ENCODE peak calls at places on chromosomes 16 and 17, in seven cellular contexts. M is K562, N is SK-N-SH, T is HepG2, L is HCT116, Q is H1, O is GM12878. F is an unnamed sample. For H3K27me3, the result is how much of the 10 kb centered on the place peaks cover.

GRCh38 chr16:70682239-70683145 is 3.4 kb downstream of the MTSS2 start:
- DNase-seq in M (no peak), N (no peak), T (peak), L (no peak), Q (no peak), O (no peak), F (no peak)

GRCh38 chr16:49760815-49761214 is 95.1 kb downstream of the ZNF423 start:
- DNase-seq in M (no peak), N (no peak), T (no peak), L (no peak), Q (no peak), O (no peak), F (no peak)

GRCh38 chr16:14369734-14370598 is 260.1 kb downstream of the PARN start:
- DNase-seq in M (no peak), N (no peak), T (no peak), L (no peak), Q (no peak), O (no peak), F (no peak)

GRCh38 chr16:68490829-68491575 is 42.7 kb upstream of the SMPD3 start:
- DNase-seq in M (no peak), N (no peak), T (no peak), L (peak), Q (no peak), O (no peak), F (peak)

GRCh38 chr16:24999088-24999670 is 16.0 kb downstream of the ARHGAP17 start:
- DNase-seq in M (no peak), N (no peak), T (no peak), L (no peak), Q (no peak), O (no peak), F (no peak)

GRCh38 chr17:1941241-1942065 is 83.7 kb downstream of the RTN4RL1 start:
- DNase-seq in M (no peak), N (no peak), T (no peak), L (no peak), Q (no peak), O (no peak), F (no peak)

GRCh38 chr17:2122641-2123302 is 67.9 kb downstream of the HIC1 start:
- DNase-seq in M (no peak), N (peak), T (no peak), L (no peak), Q (no peak), O (no peak), F (no peak)

GRCh38 chr17:64676763-64677162 is 14.7 kb upstream of the SMURF2 start:
- DNase-seq in M (no peak), N (no peak), T (no peak), L (no peak), Q (no peak), O (no peak), F (no peak)

GRCh38 chr17:81655378-81656117 is 794 bp downstream of the PDE6G start:
- DNase-seq in M (no peak), N (no peak), T (no peak), L (no peak), Q (no peak), O (no peak), F (no peak)

GRCh38 chr17:43880420-43880991 is 26.8 kb downstream of the MPP2 start:
- DNase-seq in M (peak), N (peak), T (peak), L (peak), Q (no peak), O (no peak), F (peak)

GRCh38 chr17:19387921-19388521 is 1.0 kb upstream of the MFAP4 start:
- DNase-seq in M (no peak), N (no peak), T (no peak), L (no peak), Q (no peak), O (no peak), F (no peak)

GRCh38 chr16:81675662-81676535 is 103.2 kb upstream of the PLCG2 start:
- DNase-seq in M (no peak), N (no peak), T (no peak), L (no peak), Q (no peak), O (no peak), F (no peak)

GRCh38 chr16:4694664-4695451 is 1.5 kb downstream of the NUDT16L1 start:
- DNase-seq in M (no peak), N (peak), T (no peak), L (no peak), Q (no peak), O (no peak), F (no peak)

DNA sequence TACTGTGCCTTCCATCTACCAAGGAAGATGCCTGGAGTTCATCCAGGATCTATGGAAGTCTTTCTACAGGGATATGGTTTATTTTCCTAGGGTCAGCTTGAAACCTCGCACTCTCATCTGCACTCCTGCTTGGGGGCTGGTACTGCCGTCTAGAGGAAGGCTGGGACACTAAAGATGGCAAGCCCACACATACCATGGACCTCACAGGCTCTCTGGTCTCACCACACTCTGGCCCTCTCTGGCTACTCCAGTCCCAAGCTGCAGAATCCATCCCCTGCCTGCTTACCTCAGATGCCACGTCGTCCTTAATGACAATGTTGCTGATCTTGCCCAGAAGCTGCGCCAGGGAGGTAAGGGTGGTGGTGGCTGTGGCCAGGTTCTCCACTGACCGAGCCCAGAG is 2.1 kb upstream of the UNC119 start:
- DNase-seq in M (no peak), N (no peak), T (no peak), L (no peak), Q (no peak), O (no peak), F (no peak)
- TF ChIP-seq SIN3A in M (no peak), N (no peak), T (no peak), L (no peak), Q (no peak), O (no peak), F (no peak)

GRCh38 chr16:76956394-76956793 is 234.6 kb upstream of the MON1B start:
- DNase-seq in M (no peak), N (no peak), T (no peak), L (no peak), Q (no peak), O (no peak), F (no peak)
- H3K27me3 ChIP-seq in M (under half), N (under half), T (under half), L (under half), Q (under half), O (under half), F (under half)

DNA sequence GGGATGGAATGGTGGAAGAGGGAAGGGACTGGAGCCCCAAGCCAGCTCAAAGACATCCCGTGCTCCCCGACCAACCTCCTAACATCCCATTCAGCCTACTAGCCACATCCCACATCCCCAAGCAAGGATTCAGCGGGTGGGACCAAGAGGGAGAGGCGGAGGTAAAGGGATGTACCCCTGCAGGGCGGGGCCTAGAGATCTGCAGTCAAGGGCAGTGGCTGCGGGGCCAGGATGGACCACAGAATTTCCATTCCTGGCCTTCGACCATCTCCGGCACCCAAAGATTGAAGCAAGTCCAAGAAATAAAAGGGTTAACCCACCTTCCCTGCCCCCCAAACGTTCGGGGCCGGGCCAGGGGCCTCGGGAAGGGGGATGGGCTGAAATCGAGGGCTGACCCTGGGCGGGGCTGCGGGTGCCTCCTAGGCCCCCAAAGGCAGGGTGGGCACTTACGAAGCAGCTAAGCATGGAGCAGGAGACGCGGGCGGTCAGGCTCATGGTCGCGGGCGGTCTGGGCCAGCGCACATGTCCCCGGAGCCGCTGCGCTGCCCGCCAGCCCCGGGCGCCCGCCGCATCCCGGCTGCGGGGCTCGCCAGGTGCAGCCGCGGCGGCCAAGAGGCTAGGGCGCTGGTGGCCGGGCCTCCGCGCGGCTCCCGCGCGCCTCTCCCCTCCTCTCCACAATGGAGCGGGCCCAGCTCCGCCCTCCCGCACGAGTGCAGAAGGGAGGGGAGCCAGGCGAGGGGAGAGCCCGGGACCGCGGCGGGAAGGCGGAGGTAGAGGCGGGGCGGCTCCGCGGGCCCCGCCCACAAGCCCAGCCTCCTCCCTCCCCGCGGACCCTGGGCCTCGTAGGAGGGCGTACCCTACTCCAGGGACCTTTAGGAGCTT is at the start of gene MTMR4:
- DNase-seq in M (peak), N (peak), T (peak), L (peak), Q (peak), O (no peak), F (no peak)
- TF ChIP-seq SIN3A in M (no peak), N (no peak), T (peak), L (no peak), Q (no peak), O (no peak), F (no peak)

DNA sequence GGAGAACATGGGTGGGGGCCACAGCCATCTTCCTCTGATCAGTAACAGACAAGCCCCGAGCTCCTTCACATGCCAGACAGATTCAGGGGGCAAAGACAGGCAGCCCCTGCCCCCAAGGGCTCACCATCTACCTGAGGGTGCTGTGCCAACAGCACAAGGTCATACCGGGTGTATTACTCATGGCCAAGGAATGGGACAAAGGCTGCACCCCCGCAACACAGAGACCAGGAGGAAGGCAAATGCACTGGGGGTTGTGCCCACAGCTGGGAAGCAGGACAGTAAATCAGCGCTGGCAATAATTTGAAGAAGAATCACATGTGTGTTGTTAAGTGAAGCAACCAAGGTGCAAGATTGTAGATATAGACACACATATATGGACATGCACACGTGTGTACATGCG is 137.1 kb downstream of the C16orf95 start:
- DNase-seq in M (no peak), N (no peak), T (no peak), L (no peak), Q (no peak), O (no peak), F (no peak)
- H3K27me3 ChIP-seq in M (half or more), N (under half), T (half or more), L (under half), Q (under half), O (under half), F (under half)

GRCh38 chr16:2586241-2586640 is 48.4 kb downstream of the PDPK1 start:
- DNase-seq in M (no peak), N (peak), T (no peak), L (no peak), Q (no peak), O (no peak), F (no peak)

GRCh38 chr16:2585651-2586081 is 47.8 kb downstream of the PDPK1 start:
- DNase-seq in M (no peak), N (no peak), T (no peak), L (no peak), Q (no peak), O (no peak), F (no peak)

GRCh38 chr16:2586901-2587480 is 49.2 kb downstream of the PDPK1 start:
- DNase-seq in M (no peak), N (no peak), T (no peak), L (no peak), Q (no peak), O (no peak), F (no peak)

GRCh38 chr16:2584742-2585650 is 47.2 kb downstream of the PDPK1 start:
- DNase-seq in M (no peak), N (no peak), T (no peak), L (no peak), Q (no peak), O (no peak), F (no peak)

DNA sequence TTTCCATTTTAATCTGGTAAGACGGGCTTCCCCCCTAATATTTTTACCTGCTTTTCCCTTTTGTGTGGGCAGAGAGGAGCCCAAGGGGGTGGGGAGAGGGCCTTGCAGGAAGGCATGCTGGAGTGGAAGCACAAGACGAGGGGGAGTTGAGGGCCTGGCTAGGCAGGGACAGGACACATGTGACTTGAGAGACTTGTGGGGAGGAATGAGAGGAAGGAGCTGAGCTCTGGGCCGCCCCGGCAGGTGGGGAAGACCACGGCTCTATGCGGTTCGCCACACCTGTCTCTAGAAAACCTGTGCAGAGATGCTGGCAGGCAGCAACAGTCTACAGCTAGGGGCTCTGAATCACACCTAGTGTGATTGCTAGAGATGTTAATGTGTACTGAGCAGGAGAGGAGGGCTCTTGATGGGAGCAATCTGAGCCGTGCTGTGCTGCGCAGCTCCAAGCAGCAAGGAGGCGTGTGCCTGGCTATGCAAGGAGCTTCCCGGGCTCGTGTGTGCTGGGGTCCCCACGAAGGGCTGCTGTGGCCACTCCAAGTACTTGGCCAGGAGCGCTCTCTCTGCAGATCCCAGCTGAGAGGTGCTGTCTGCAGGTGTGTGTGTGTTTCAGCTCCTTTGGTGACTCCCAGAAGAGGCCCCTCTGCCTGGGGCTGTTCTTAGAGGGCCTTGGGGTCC is 50.2 kb downstream of the PDPK1 start:
- DNase-seq in M (no peak), N (no peak), T (no peak), L (no peak), Q (no peak), O (no peak), F (no peak)
- TF ChIP-seq SIN3A in M (no peak), N (no peak), T (no peak), L (no peak), Q (no peak), O (no peak), F (no peak)

DNA sequence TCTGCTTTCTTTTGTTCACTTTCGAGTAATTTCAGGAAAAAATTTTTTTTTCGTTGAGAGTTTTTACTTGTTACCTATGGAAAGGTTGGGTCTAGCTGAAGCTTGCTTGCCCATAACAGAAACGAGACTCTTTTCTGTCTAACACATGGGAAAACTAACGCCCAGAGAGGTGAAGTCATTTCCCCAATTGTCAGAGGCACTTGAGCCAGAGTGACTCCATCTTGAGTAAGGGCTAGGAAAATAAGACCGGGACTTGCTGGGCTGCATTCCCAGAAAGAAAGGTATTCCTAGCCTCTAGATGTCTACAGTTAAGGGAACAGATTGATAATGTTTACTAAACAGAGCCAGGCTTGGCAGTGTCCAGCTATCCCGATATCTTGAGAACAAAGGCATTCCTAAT is 26.8 kb downstream of the PRKCB start:
- DNase-seq in M (no peak), N (no peak), T (no peak), L (no peak), Q (no peak), O (no peak), F (no peak)
- H3K27me3 ChIP-seq in M (under half), N (under half), T (under half), L (half or more), Q (under half), O (under half), F (under half)

F was measured in Panc1.